ENCODE peak calls at places on chromosomes 13 and 19, in nine cellular contexts. One of them, this sample, is unnamed.

GRCh38 chr19:8251025-8251472 is 41.9 kb downstream of the CERS4 start:
- DNase-seq in heart left ventricle: peak
- DNase-seq in GM12878: no peak
- DNase-seq in NCI-H1417: no peak
- DNase-seq in stimulated activated CD4-positive, alpha-beta T cell treated with anti-CD3 and anti-CD28 coated beads, Interleukin-15, amount 100 ng/mL, for 48 hours: no peak
- DNase-seq in substantia nigra: peak
- DNase-seq in NCI-H1092 treated with DMSO at 0.1 percent for 48 hours: no peak
- DNase-seq in stimulated activated CD8-positive, alpha-beta memory T cell treated with anti-CD3 and anti-CD28 coated beads, Interleukin-2, amount 100 ng/mL, for 48 hours: no peak
- DNase-seq in hepatic stellate cell: no peak
- DNase-seq in this sample: peak

GRCh38 chr13:48853381-48854102 is 122.2 kb upstream of the FNDC3A start:
- DNase-seq in stimulated activated CD8-positive, alpha-beta memory T cell treated with anti-CD3 and anti-CD28 coated beads, Interleukin-2, amount 100 ng/mL, for 48 hours: peak
- DNase-seq in heart left ventricle: no peak
- DNase-seq in GM12878: no peak
- DNase-seq in NCI-H1417: no peak
- DNase-seq in hepatic stellate cell: peak
- DNase-seq in stimulated activated CD4-positive, alpha-beta T cell treated with anti-CD3 and anti-CD28 coated beads, Interleukin-15, amount 100 ng/mL, for 48 hours: peak
- DNase-seq in substantia nigra: no peak
- DNase-seq in NCI-H1092 treated with DMSO at 0.1 percent for 48 hours: no peak
- DNase-seq in this sample: no peak

GRCh38 chr13:46288570-46289259 is 77.0 kb downstream of the LRRC63 start:
- DNase-seq in NCI-H1417: peak
- DNase-seq in substantia nigra: no peak
- DNase-seq in stimulated activated CD8-positive, alpha-beta memory T cell treated with anti-CD3 and anti-CD28 coated beads, Interleukin-2, amount 100 ng/mL, for 48 hours: no peak
- DNase-seq in stimulated activated CD4-positive, alpha-beta T cell treated with anti-CD3 and anti-CD28 coated beads, Interleukin-15, amount 100 ng/mL, for 48 hours: no peak
- DNase-seq in hepatic stellate cell: peak
- DNase-seq in heart left ventricle: no peak
- DNase-seq in GM12878: peak
- DNase-seq in NCI-H1092 treated with DMSO at 0.1 percent for 48 hours: peak
- DNase-seq in this sample: no peak

GRCh38 chr13:113800576-113800926 is 41.5 kb downstream of the TMEM255B start:
- DNase-seq in substantia nigra: no peak
- DNase-seq in NCI-H1092 treated with DMSO at 0.1 percent for 48 hours: no peak
- DNase-seq in NCI-H1417: no peak
- DNase-seq in stimulated activated CD4-positive, alpha-beta T cell treated with anti-CD3 and anti-CD28 coated beads, Interleukin-15, amount 100 ng/mL, for 48 hours: no peak
- DNase-seq in hepatic stellate cell: no peak
- DNase-seq in heart left ventricle: peak
- DNase-seq in GM12878: no peak
- DNase-seq in stimulated activated CD8-positive, alpha-beta memory T cell treated with anti-CD3 and anti-CD28 coated beads, Interleukin-2, amount 100 ng/mL, for 48 hours: no peak
- DNase-seq in this sample: no peak

GRCh38 chr13:30576528-30576927 is 41.2 kb upstream of the USPL1 start:
- DNase-seq in NCI-H1092 treated with DMSO at 0.1 percent for 48 hours: no peak
- DNase-seq in GM12878: no peak
- DNase-seq in heart left ventricle: peak
- DNase-seq in stimulated activated CD8-positive, alpha-beta memory T cell treated with anti-CD3 and anti-CD28 coated beads, Interleukin-2, amount 100 ng/mL, for 48 hours: no peak
- DNase-seq in NCI-H1417: no peak
- DNase-seq in stimulated activated CD4-positive, alpha-beta T cell treated with anti-CD3 and anti-CD28 coated beads, Interleukin-15, amount 100 ng/mL, for 48 hours: peak
- DNase-seq in hepatic stellate cell: no peak
- DNase-seq in substantia nigra: no peak
- DNase-seq in this sample: peak

GRCh38 chr13:69124996-69125395 is 982.6 kb upstream of the ATXN8OS start:
- DNase-seq in heart left ventricle: no peak
- DNase-seq in stimulated activated CD4-positive, alpha-beta T cell treated with anti-CD3 and anti-CD28 coated beads, Interleukin-15, amount 100 ng/mL, for 48 hours: no peak
- DNase-seq in hepatic stellate cell: no peak
- DNase-seq in NCI-H1092 treated with DMSO at 0.1 percent for 48 hours: no peak
- DNase-seq in NCI-H1417: no peak
- DNase-seq in stimulated activated CD8-positive, alpha-beta memory T cell treated with anti-CD3 and anti-CD28 coated beads, Interleukin-2, amount 100 ng/mL, for 48 hours: no peak
- DNase-seq in substantia nigra: no peak
- DNase-seq in GM12878: no peak
- DNase-seq in this sample: no peak

GRCh38 chr13:46667687-46668281 is 114.8 kb downstream of the LRCH1 start:
- DNase-seq in stimulated activated CD8-positive, alpha-beta memory T cell treated with anti-CD3 and anti-CD28 coated beads, Interleukin-2, amount 100 ng/mL, for 48 hours: no peak
- DNase-seq in hepatic stellate cell: no peak
- DNase-seq in NCI-H1092 treated with DMSO at 0.1 percent for 48 hours: no peak
- DNase-seq in substantia nigra: no peak
- DNase-seq in stimulated activated CD4-positive, alpha-beta T cell treated with anti-CD3 and anti-CD28 coated beads, Interleukin-15, amount 100 ng/mL, for 48 hours: no peak
- DNase-seq in NCI-H1417: no peak
- DNase-seq in GM12878: no peak
- DNase-seq in heart left ventricle: no peak
- DNase-seq in this sample: no peak

GRCh38 chr13:35833571-35834305 is 297.4 kb downstream of the DCLK1 start:
- DNase-seq in stimulated activated CD4-positive, alpha-beta T cell treated with anti-CD3 and anti-CD28 coated beads, Interleukin-15, amount 100 ng/mL, for 48 hours: no peak
- DNase-seq in substantia nigra: no peak
- DNase-seq in stimulated activated CD8-positive, alpha-beta memory T cell treated with anti-CD3 and anti-CD28 coated beads, Interleukin-2, amount 100 ng/mL, for 48 hours: no peak
- DNase-seq in NCI-H1092 treated with DMSO at 0.1 percent for 48 hours: no peak
- DNase-seq in NCI-H1417: no peak
- DNase-seq in heart left ventricle: no peak
- DNase-seq in GM12878: no peak
- DNase-seq in hepatic stellate cell: no peak
- DNase-seq in this sample: no peak

GRCh38 chr13:46797468-46798237 is 692 bp upstream of the ESD start:
- DNase-seq in substantia nigra: no peak
- DNase-seq in NCI-H1092 treated with DMSO at 0.1 percent for 48 hours: no peak
- DNase-seq in NCI-H1417: peak
- DNase-seq in stimulated activated CD4-positive, alpha-beta T cell treated with anti-CD3 and anti-CD28 coated beads, Interleukin-15, amount 100 ng/mL, for 48 hours: no peak
- DNase-seq in hepatic stellate cell: no peak
- DNase-seq in stimulated activated CD8-positive, alpha-beta memory T cell treated with anti-CD3 and anti-CD28 coated beads, Interleukin-2, amount 100 ng/mL, for 48 hours: no peak
- DNase-seq in heart left ventricle: no peak
- DNase-seq in GM12878: no peak
- DNase-seq in this sample: no peak

GRCh38 chr19:1961545-1961878 is 20.5 kb downstream of the CSNK1G2 start:
- DNase-seq in substantia nigra: no peak
- DNase-seq in NCI-H1092 treated with DMSO at 0.1 percent for 48 hours: no peak
- DNase-seq in NCI-H1417: no peak
- DNase-seq in stimulated activated CD4-positive, alpha-beta T cell treated with anti-CD3 and anti-CD28 coated beads, Interleukin-15, amount 100 ng/mL, for 48 hours: no peak
- DNase-seq in hepatic stellate cell: no peak
- DNase-seq in heart left ventricle: no peak
- DNase-seq in GM12878: no peak
- DNase-seq in stimulated activated CD8-positive, alpha-beta memory T cell treated with anti-CD3 and anti-CD28 coated beads, Interleukin-2, amount 100 ng/mL, for 48 hours: no peak
- DNase-seq in this sample: no peak

GRCh38 chr13:113184568-113185440 is 23.7 kb downstream of the PCID2 start:
- DNase-seq in NCI-H1092 treated with DMSO at 0.1 percent for 48 hours: no peak
- DNase-seq in NCI-H1417: no peak
- DNase-seq in stimulated activated CD4-positive, alpha-beta T cell treated with anti-CD3 and anti-CD28 coated beads, Interleukin-15, amount 100 ng/mL, for 48 hours: no peak
- DNase-seq in heart left ventricle: no peak
- DNase-seq in hepatic stellate cell: no peak
- DNase-seq in GM12878: no peak
- DNase-seq in stimulated activated CD8-positive, alpha-beta memory T cell treated with anti-CD3 and anti-CD28 coated beads, Interleukin-2, amount 100 ng/mL, for 48 hours: no peak
- DNase-seq in substantia nigra: no peak
- DNase-seq in this sample: no peak

GRCh38 chr19:2967972-2968371 is 9.4 kb upstream of the TLE6 start:
- DNase-seq in stimulated activated CD4-positive, alpha-beta T cell treated with anti-CD3 and anti-CD28 coated beads, Interleukin-15, amount 100 ng/mL, for 48 hours: no peak
- DNase-seq in stimulated activated CD8-positive, alpha-beta memory T cell treated with anti-CD3 and anti-CD28 coated beads, Interleukin-2, amount 100 ng/mL, for 48 hours: no peak
- DNase-seq in NCI-H1092 treated with DMSO at 0.1 percent for 48 hours: no peak
- DNase-seq in heart left ventricle: no peak
- DNase-seq in substantia nigra: no peak
- DNase-seq in GM12878: no peak
- DNase-seq in NCI-H1417: no peak
- DNase-seq in hepatic stellate cell: no peak
- DNase-seq in this sample: no peak

GRCh38 chr13:44575741-44576395 is at the start of gene TSC22D1:
- DNase-seq in GM12878: no peak
- DNase-seq in stimulated activated CD4-positive, alpha-beta T cell treated with anti-CD3 and anti-CD28 coated beads, Interleukin-15, amount 100 ng/mL, for 48 hours: peak
- DNase-seq in hepatic stellate cell: peak
- DNase-seq in stimulated activated CD8-positive, alpha-beta memory T cell treated with anti-CD3 and anti-CD28 coated beads, Interleukin-2, amount 100 ng/mL, for 48 hours: peak
- DNase-seq in NCI-H1417: peak
- DNase-seq in substantia nigra: peak
- DNase-seq in heart left ventricle: peak
- DNase-seq in NCI-H1092 treated with DMSO at 0.1 percent for 48 hours: peak
- DNase-seq in this sample: peak

GRCh38 chr13:96834626-96835025 is 159.7 kb downstream of the OXGR1 start:
- DNase-seq in NCI-H1092 treated with DMSO at 0.1 percent for 48 hours: no peak
- DNase-seq in GM12878: no peak
- DNase-seq in hepatic stellate cell: no peak
- DNase-seq in NCI-H1417: no peak
- DNase-seq in stimulated activated CD8-positive, alpha-beta memory T cell treated with anti-CD3 and anti-CD28 coated beads, Interleukin-2, amount 100 ng/mL, for 48 hours: no peak
- DNase-seq in heart left ventricle: no peak
- DNase-seq in stimulated activated CD4-positive, alpha-beta T cell treated with anti-CD3 and anti-CD28 coated beads, Interleukin-15, amount 100 ng/mL, for 48 hours: no peak
- DNase-seq in substantia nigra: no peak
- DNase-seq in this sample: no peak

GRCh38 chr13:75076476-75076875 is 405.5 kb downstream of the TBC1D4 start:
- DNase-seq in NCI-H1417: no peak
- DNase-seq in NCI-H1092 treated with DMSO at 0.1 percent for 48 hours: no peak
- DNase-seq in heart left ventricle: no peak
- DNase-seq in stimulated activated CD4-positive, alpha-beta T cell treated with anti-CD3 and anti-CD28 coated beads, Interleukin-15, amount 100 ng/mL, for 48 hours: no peak
- DNase-seq in GM12878: no peak
- DNase-seq in stimulated activated CD8-positive, alpha-beta memory T cell treated with anti-CD3 and anti-CD28 coated beads, Interleukin-2, amount 100 ng/mL, for 48 hours: no peak
- DNase-seq in hepatic stellate cell: no peak
- DNase-seq in substantia nigra: no peak
- DNase-seq in this sample: no peak

This sample was measured in body of pancreas.